ENCODE peak calls at places on chromosome X, in six cellular contexts. One of them, this sample, is unnamed.

GRCh38 chrX:72121381-72121780 is 10.3 kb downstream of the RTL5 start:
- DNase-seq in ovary: no peak
- DNase-seq in AG10803: peak; percentile 80
- DNase-seq in uterus: peak; percentile 49
- DNase-seq in AG04450: peak; percentile 23
- DNase-seq in cardiac fibroblast: peak; percentile 74
- DNase-seq in this sample: peak; percentile 10

GRCh38 chrX:37958493-37959211 is 47.7 kb upstream of the SYTL5 start:
- DNase-seq in ovary: no peak
- DNase-seq in AG04450: no peak
- DNase-seq in cardiac fibroblast: peak; percentile 23
- DNase-seq in uterus: no peak
- DNase-seq in AG10803: peak; percentile 27
- DNase-seq in this sample: no peak

GRCh38 chrX:43456056-43456455 is 200.0 kb upstream of the MAOA start:
- DNase-seq in AG04450: no peak
- DNase-seq in cardiac fibroblast: no peak
- DNase-seq in ovary: no peak
- DNase-seq in uterus: no peak
- DNase-seq in AG10803: no peak
- DNase-seq in this sample: no peak

GRCh38 chrX:130829526-130830515 is 73.2 kb downstream of the ENOX2 start:
- DNase-seq in AG10803: no peak
- DNase-seq in ovary: no peak
- DNase-seq in uterus: no peak
- DNase-seq in cardiac fibroblast: no peak
- DNase-seq in AG04450: no peak
- DNase-seq in this sample: no peak

GRCh38 chrX:53441531-53442321 is 7.6 kb upstream of the HSD17B10 start:
- DNase-seq in AG10803: peak; percentile 60
- DNase-seq in cardiac fibroblast: peak; percentile 76
- DNase-seq in AG04450: no peak
- DNase-seq in uterus: peak; percentile 66
- DNase-seq in ovary: peak; percentile 76
- DNase-seq in this sample: peak; percentile 92

GRCh38 chrX:50881028-50881427 is 29.5 kb upstream of the BMP15 start:
- DNase-seq in uterus: no peak
- DNase-seq in cardiac fibroblast: no peak
- DNase-seq in AG10803: no peak
- DNase-seq in ovary: no peak
- DNase-seq in AG04450: no peak
- DNase-seq in this sample: no peak

GRCh38 chrX:23855569-23855968 is 52.2 kb downstream of the APOO start:
- DNase-seq in uterus: no peak
- DNase-seq in cardiac fibroblast: peak; percentile 33
- DNase-seq in AG10803: no peak
- DNase-seq in ovary: no peak
- DNase-seq in AG04450: no peak
- DNase-seq in this sample: no peak

GRCh38 chrX:133698298-133698697 is 283.0 kb upstream of the GPC4 start:
- DNase-seq in AG04450: peak; percentile 4
- DNase-seq in AG10803: peak; percentile 3
- DNase-seq in cardiac fibroblast: peak; percentile 28
- DNase-seq in uterus: no peak
- DNase-seq in ovary: no peak
- DNase-seq in this sample: no peak

GRCh38 chrX:44314855-44315254 is 28.6 kb downstream of the EFHC2 start:
- DNase-seq in ovary: no peak
- DNase-seq in cardiac fibroblast: no peak
- DNase-seq in AG04450: no peak
- DNase-seq in AG10803: no peak
- DNase-seq in uterus: no peak
- DNase-seq in this sample: no peak

GRCh38 chrX:152960115-152960514 is 33.8 kb downstream of the PNMA5 start:
- DNase-seq in cardiac fibroblast: no peak
- DNase-seq in uterus: no peak
- DNase-seq in ovary: no peak
- DNase-seq in AG04450: no peak
- DNase-seq in AG10803: no peak
- DNase-seq in this sample: no peak

GRCh38 chrX:53440631-53441517 is 6.7 kb upstream of the HSD17B10 start:
- DNase-seq in cardiac fibroblast: peak; percentile 66
- DNase-seq in ovary: peak; percentile 80
- DNase-seq in uterus: peak; percentile 83
- DNase-seq in AG04450: no peak
- DNase-seq in AG10803: peak; percentile 53
- DNase-seq in this sample: peak; percentile 64

GRCh38 chrX:18676470-18676869 is 4.6 kb upstream of the RS1 start:
- DNase-seq in AG04450: no peak
- DNase-seq in uterus: peak; percentile 21
- DNase-seq in AG10803: no peak
- DNase-seq in cardiac fibroblast: peak; percentile 6
- DNase-seq in ovary: peak; percentile 14
- DNase-seq in this sample: peak; percentile 75
- TF ChIP-seq CTCF in AG04450: peak; percentile 51
- TF ChIP-seq CTCF in uterus: no peak
- TF ChIP-seq CTCF in AG10803: peak; percentile 23
- TF ChIP-seq CTCF in cardiac fibroblast: peak; percentile 35
- TF ChIP-seq CTCF in ovary: peak; percentile 20
- TF ChIP-seq CTCF in this sample: peak; percentile 67

GRCh38 chrX:119402588-119402987 is 3.5 kb downstream of the SLC25A43 start:
- DNase-seq in AG10803: no peak
- DNase-seq in ovary: no peak
- DNase-seq in uterus: no peak
- DNase-seq in cardiac fibroblast: no peak
- DNase-seq in AG04450: no peak
- DNase-seq in this sample: no peak

GRCh38 chrX:119398974-119399771 is at the start of gene SLC25A43:
- DNase-seq in AG10803: peak; percentile 26
- DNase-seq in cardiac fibroblast: peak; percentile 49
- DNase-seq in AG04450: no peak
- DNase-seq in uterus: peak; percentile 28
- DNase-seq in ovary: peak; percentile 52
- DNase-seq in this sample: peak; percentile 71

GRCh38 chrX:119398587-119398973 is 556 bp upstream of the SLC25A43 start:
- DNase-seq in AG04450: no peak
- DNase-seq in ovary: no peak
- DNase-seq in cardiac fibroblast: peak; percentile 29
- DNase-seq in AG10803: peak; percentile 17
- DNase-seq in uterus: no peak
- DNase-seq in this sample: no peak

GRCh38 chrX:119401569-119401968 is 2.4 kb downstream of the SLC25A43 start:
- DNase-seq in cardiac fibroblast: no peak
- DNase-seq in AG10803: no peak
- DNase-seq in uterus: no peak
- DNase-seq in ovary: no peak
- DNase-seq in AG04450: no peak
- DNase-seq in this sample: no peak

GRCh38 chrX:119399772-119400101 is 601 bp downstream of the SLC25A43 start:
- DNase-seq in cardiac fibroblast: peak; percentile 33
- DNase-seq in ovary: no peak
- DNase-seq in AG10803: peak; percentile 47
- DNase-seq in AG04450: no peak
- DNase-seq in uterus: no peak
- DNase-seq in this sample: no peak
- H3K4me3 ChIP-seq in cardiac fibroblast: peak overlapping the region; percentile 65
- H3K4me3 ChIP-seq in ovary: peak overlapping the region; percentile 59
- H3K4me3 ChIP-seq in AG10803: peak overlapping the region; percentile 65
- H3K4me3 ChIP-seq in AG04450: peak overlapping the region; percentile 64
- H3K4me3 ChIP-seq in uterus: peak overlapping the region; percentile 31
- H3K4me3 ChIP-seq in this sample: peak overlapping the region; percentile 75

GRCh38 chrX:149916745-149917392 is 12.5 kb upstream of the HSFX4 start:
- DNase-seq in cardiac fibroblast: no peak
- DNase-seq in AG10803: no peak
- DNase-seq in AG04450: no peak
- DNase-seq in uterus: no peak
- DNase-seq in ovary: no peak
- DNase-seq in this sample: no peak
- TF ChIP-seq CTCF in cardiac fibroblast: no peak
- TF ChIP-seq CTCF in AG10803: no peak
- TF ChIP-seq CTCF in AG04450: no peak
- TF ChIP-seq CTCF in uterus: no peak
- TF ChIP-seq CTCF in ovary: no peak
- TF ChIP-seq CTCF in this sample: no peak

GRCh38 chrX:36534900-36535299 is 473.3 kb upstream of the FAM47C start:
- DNase-seq in ovary: no peak
- DNase-seq in AG10803: no peak
- DNase-seq in uterus: no peak
- DNase-seq in AG04450: no peak
- DNase-seq in cardiac fibroblast: no peak
- DNase-seq in this sample: peak; percentile 44
- H3K4me3 ChIP-seq in ovary: no peak overlapping the region
- H3K4me3 ChIP-seq in AG10803: no peak overlapping the region
- H3K4me3 ChIP-seq in uterus: no peak overlapping the region
- H3K4me3 ChIP-seq in AG04450: no peak overlapping the region
- H3K4me3 ChIP-seq in cardiac fibroblast: no peak overlapping the region
- H3K4me3 ChIP-seq in this sample: no peak overlapping the region

GRCh38 chrX:107470971-107471370 is 21.5 kb downstream of the FRMPD3 start:
- DNase-seq in AG04450: no peak
- DNase-seq in cardiac fibroblast: no peak
- DNase-seq in uterus: no peak
- DNase-seq in AG10803: no peak
- DNase-seq in ovary: no peak
- DNase-seq in this sample: peak; percentile 76
- TF ChIP-seq CTCF in AG04450: no peak
- TF ChIP-seq CTCF in cardiac fibroblast: no peak
- TF ChIP-seq CTCF in uterus: no peak
- TF ChIP-seq CTCF in AG10803: no peak
- TF ChIP-seq CTCF in ovary: no peak
- TF ChIP-seq CTCF in this sample: peak; percentile 69

GRCh38 chrX:136839196-136839595 is 41.3 kb downstream of the RBMX start:
- DNase-seq in AG04450: no peak
- DNase-seq in cardiac fibroblast: peak; percentile 7
- DNase-seq in ovary: no peak
- DNase-seq in AG10803: peak; percentile 53
- DNase-seq in uterus: no peak
- DNase-seq in this sample: no peak

GRCh38 chrX:136835761-136836160 is 44.8 kb downstream of the RBMX start:
- DNase-seq in uterus: no peak
- DNase-seq in AG10803: no peak
- DNase-seq in ovary: no peak
- DNase-seq in cardiac fibroblast: no peak
- DNase-seq in AG04450: no peak
- DNase-seq in this sample: no peak
- H3K4me3 ChIP-seq in uterus: no peak overlapping the region
- H3K4me3 ChIP-seq in AG10803: no peak overlapping the region
- H3K4me3 ChIP-seq in ovary: no peak overlapping the region
- H3K4me3 ChIP-seq in cardiac fibroblast: no peak overlapping the region
- H3K4me3 ChIP-seq in AG04450: no peak overlapping the region
- H3K4me3 ChIP-seq in this sample: no peak overlapping the region

This sample was measured in endodermal cell.